ENCODE peak calls at places on chromosomes 6 and 20, in nine cellular contexts. H is cardiac fibroblast, F is nephron progenitor cell, U is GM20000, A is A549, W is esophagus muscularis mucosa, D is activated B cell treated with CpG ODN at 0.5 μM for 24 hours, S is AG09319, Z is H9. O is an unnamed sample.
A peak's percentile ranks its signal among the peaks of the same experiment; 100 is the strongest.

GRCh38 chr6:161547617-161548016 is 273.8 kb upstream of the AGPAT4 start:
- DNase-seq in U (no peak), S (no peak), D (no peak), A (peak; percentile 20), H (no peak), Z (no peak), W (no peak), F (no peak), O (no peak)

GRCh38 chr6:88238901-88239300 is 72.8 kb upstream of the CNR1 start:
- DNase-seq in U (no peak), D (no peak), W (no peak), H (no peak), S (no peak), Z (no peak), A (no peak), F (no peak), O (no peak)

GRCh38 chr20:16942702-16943101 is 194.5 kb downstream of the OTOR start:
- DNase-seq in W (no peak), F (no peak), D (no peak), A (no peak), Z (no peak), S (no peak), U (no peak), H (no peak), O (no peak)

GRCh38 chr6:27553123-27553904 is 80.4 kb upstream of the ZNF184 start:
- DNase-seq in F (peak; percentile 60), U (peak; percentile 58), H (peak; percentile 84), S (no peak), A (peak; percentile 86), D (no peak), Z (peak; percentile 81), W (no peak), O (no peak)

GRCh38 chr20:63141531-63141930 is 74.4 kb downstream of the YTHDF1 start:
- DNase-seq in U (no peak), S (no peak), A (no peak), H (no peak), W (no peak), F (no peak), D (no peak), Z (no peak), O (no peak)

GRCh38 chr20:34268851-34269668 is 27.8 kb downstream of the ASIP start:
- DNase-seq in A (no peak), F (peak; percentile 41), H (peak; percentile 24), W (no peak), S (no peak), D (peak; percentile 25), U (peak; percentile 38), Z (peak; percentile 66), O (peak; percentile 24)

GRCh38 chr6:155143610-155144106 is 120.2 kb upstream of the CLDN20 start:
- DNase-seq in D (no peak), S (no peak), Z (no peak), U (no peak), W (no peak), H (peak; percentile 45), A (no peak), F (no peak), O (no peak)

GRCh38 chr20:58618694-58619540 is 32.2 kb upstream of the STX16 start:
- DNase-seq in A (no peak), S (peak; percentile 37), Z (peak; percentile 72), D (no peak), U (no peak), W (no peak), H (peak; percentile 82), F (no peak), O (no peak)

GRCh38 chr6:152348116-152348515 is 289.0 kb downstream of the SYNE1 start:
- DNase-seq in A (no peak), S (no peak), Z (no peak), W (no peak), F (no peak), U (no peak), D (no peak), H (peak; percentile 59), O (no peak)

GRCh38 chr20:58747400-58747672 is 54.7 kb downstream of the NPEPL1 start:
- DNase-seq in A (no peak), D (no peak), U (no peak), H (no peak), Z (no peak), W (peak; percentile 81), F (no peak), S (no peak), O (no peak)

GRCh38 chr20:31989030-31989645 is 21.1 kb upstream of the CCM2L start:
- DNase-seq in F (no peak), H (no peak), Z (no peak), A (no peak), U (no peak), W (no peak), D (no peak), S (no peak), O (no peak)

GRCh38 chr6:105209950-105210706 is 30.3 kb upstream of the POPDC3 start:
- DNase-seq in W (peak; percentile 57), U (no peak), D (no peak), F (no peak), H (peak; percentile 91), S (peak; percentile 37), A (peak; percentile 32), Z (no peak), O (no peak)

GRCh38 chr6:101543796-101544195 is 150.3 kb downstream of the GRIK2 start:
- DNase-seq in Z (no peak), A (no peak), D (no peak), S (no peak), H (no peak), W (no peak), U (no peak), F (no peak), O (no peak)

GRCh38 chr6:41469951-41470340 is 76.2 kb upstream of the FOXP4 start:
- DNase-seq in S (no peak), A (no peak), Z (no peak), D (no peak), F (no peak), H (no peak), W (no peak), U (peak; percentile 61), O (no peak)

GRCh38 chr6:723540-723939 is 30.6 kb upstream of the EXOC2 start:
- DNase-seq in S (no peak), F (no peak), W (no peak), U (no peak), H (no peak), A (no peak), Z (no peak), D (no peak), O (no peak)
- TF ChIP-seq CTCF in S (no peak), F (no peak), W (no peak), U (no peak), H (peak; percentile 25), A (no peak), Z (peak; percentile 46), D (no peak), O (peak; percentile 25)

DNA sequence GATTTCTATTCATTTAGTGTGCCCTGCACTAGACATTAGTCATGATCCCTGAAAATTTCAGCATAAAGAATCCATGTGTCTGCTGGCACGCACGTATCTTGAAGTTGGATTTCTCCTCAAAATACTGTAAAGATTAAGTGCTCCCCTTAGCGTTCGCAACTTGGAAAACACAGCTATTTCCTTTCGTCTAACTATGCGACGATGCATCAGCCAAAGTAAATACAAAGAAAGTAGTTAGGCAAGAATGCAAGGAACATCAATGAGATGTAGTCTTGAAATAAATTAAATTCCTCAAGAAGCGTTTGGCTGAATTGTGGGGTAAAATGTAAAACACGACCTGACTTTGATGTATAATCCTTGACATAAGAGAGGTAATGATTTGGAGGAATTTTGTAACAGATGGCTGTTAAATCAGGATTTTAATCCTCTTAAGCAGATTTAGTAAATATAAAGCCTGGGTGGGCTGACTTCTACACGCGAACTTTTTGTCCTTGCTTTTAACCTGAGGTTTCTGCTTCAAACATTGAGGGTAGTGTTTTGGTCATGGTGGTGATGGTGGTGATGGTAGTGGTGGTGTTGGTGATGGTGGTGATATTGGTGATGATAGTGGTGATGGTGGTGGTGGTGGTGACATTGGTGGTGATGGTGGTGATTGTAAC is 88.2 kb downstream of the FOXF2 start:
- DNase-seq in A (peak; percentile 59), H (peak; percentile 80), Z (no peak), S (peak; percentile 75), U (no peak), F (no peak), D (no peak), W (no peak), O (no peak)
- TF ChIP-seq CTCF in A (peak; percentile 38), H (no peak), Z (no peak), S (peak; percentile 33), U (no peak), F (no peak), D (no peak), W (no peak), O (no peak)

DNA sequence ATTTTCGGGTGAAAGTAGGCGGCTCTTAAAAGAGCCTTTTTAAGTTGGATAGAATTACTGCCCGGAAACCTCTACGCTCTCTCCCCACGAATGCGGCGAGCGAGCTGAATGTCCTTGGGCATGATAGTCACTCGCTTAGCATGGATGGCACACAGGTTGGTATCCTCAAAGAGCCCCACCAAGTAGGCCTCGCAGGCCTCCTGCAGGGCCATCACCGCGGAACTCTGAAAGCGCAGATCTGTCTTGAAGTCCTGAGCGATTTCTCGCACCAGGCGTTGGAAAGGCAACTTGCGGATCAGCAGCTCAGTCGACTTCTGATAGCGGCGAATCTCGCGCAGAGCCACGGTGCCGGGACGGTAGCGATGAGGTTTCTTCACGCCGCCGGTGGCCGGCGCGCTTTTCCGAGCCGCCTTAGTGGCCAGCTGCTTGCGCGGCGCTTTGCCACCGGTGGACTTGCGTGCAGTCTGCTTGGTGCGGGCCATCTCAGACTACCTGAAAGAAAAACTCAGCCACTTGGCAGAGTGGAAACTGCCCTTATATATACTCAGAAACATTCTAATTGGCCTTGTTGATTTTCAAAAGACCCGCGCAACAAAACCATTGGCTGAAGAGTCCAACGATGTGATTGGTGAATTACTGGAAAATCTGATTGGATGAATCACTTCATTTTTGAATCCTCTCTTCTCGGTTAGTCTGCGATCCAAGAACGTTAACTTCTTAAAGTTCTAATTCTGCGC is 93.9 kb upstream of the BTN3A2 start:
- DNase-seq in Z (peak; percentile 86), W (peak; percentile 94), D (peak; percentile 49), S (peak; percentile 63), F (peak; percentile 74), H (peak; percentile 94), A (no peak), U (peak; percentile 85), O (peak; percentile 50)
- TF ChIP-seq CTCF in Z (no peak), W (no peak), D (no peak), S (no peak), F (no peak), H (no peak), A (no peak), U (no peak), O (no peak)

GRCh38 chr20:43843965-43844660 is 70.5 kb upstream of the TOX2 start:
- DNase-seq in A (no peak), F (no peak), U (no peak), Z (no peak), H (no peak), W (no peak), S (no peak), D (no peak), O (no peak)

GRCh38 chr20:43842126-43843020 is 72.3 kb upstream of the TOX2 start:
- DNase-seq in F (no peak), H (no peak), D (no peak), Z (no peak), A (no peak), S (no peak), U (no peak), W (no peak), O (no peak)

GRCh38 chr20:43846516-43846905 is 68.1 kb upstream of the TOX2 start:
- DNase-seq in S (no peak), D (no peak), F (no peak), A (no peak), Z (no peak), W (no peak), H (no peak), U (no peak), O (no peak)

GRCh38 chr20:43843096-43843964 is 71.3 kb upstream of the TOX2 start:
- DNase-seq in A (peak; percentile 72), U (no peak), H (peak; percentile 92), Z (no peak), F (no peak), D (no peak), W (no peak), S (peak; percentile 76), O (no peak)

GRCh38 chr20:43844778-43845614 is 69.7 kb upstream of the TOX2 start:
- DNase-seq in U (no peak), D (no peak), S (peak; percentile 23), F (no peak), Z (no peak), A (peak; percentile 38), W (no peak), H (peak; percentile 95), O (no peak)
- TF ChIP-seq CTCF in U (no peak), D (no peak), S (peak; percentile 37), F (no peak), Z (no peak), A (peak; percentile 40), W (peak; percentile 36), H (peak; percentile 35), O (no peak)